ENCODE peak calls at places on chromosomes 13 and 19, in four cellular contexts. V is neural crest cell, K is RWPE1, J is nephron progenitor cell. B is an unnamed sample.

GRCh38 chr13:77319536-77319935 is 7.4 kb downstream of the MYCBP2 start:
- DNase-seq in V (no peak), K (no peak), J (no peak), B (no peak)

GRCh38 chr13:29771247-29771646 is 79.2 kb downstream of the UBL3 start:
- DNase-seq in V (no peak), K (no peak), J (no peak), B (no peak)

GRCh38 chr19:49421039-49421877 is 2.0 kb downstream of the PTH2 start:
- DNase-seq in V (peak), K (peak), J (peak), B (peak)

GRCh38 chr13:52882803-52883202 is 34.4 kb upstream of the PCDH8 start:
- DNase-seq in V (no peak), K (no peak), J (peak), B (no peak)

GRCh38 chr13:87052731-87053130 is 618.4 kb upstream of the SLITRK5 start:
- DNase-seq in V (no peak), K (no peak), J (no peak), B (no peak)

GRCh38 chr13:30905932-30906383 is at the start of gene MEDAG:
- DNase-seq in V (no peak), K (no peak), J (no peak), B (no peak)

GRCh38 chr19:44282846-44283245 is 22.0 kb downstream of the ZNF235 start:
- DNase-seq in V (no peak), K (peak), J (no peak), B (no peak)

GRCh38 chr13:112113355-112113754 is 46.4 kb downstream of the SOX1 start:
- DNase-seq in V (no peak), K (no peak), J (no peak), B (no peak)

GRCh38 chr13:50375792-50376191 is 360.5 kb downstream of the KCNRG start:
- DNase-seq in V (no peak), K (no peak), J (no peak), B (no peak)

GRCh38 chr13:42740753-42741152 is 40.6 kb upstream of the FAM216B start:
- DNase-seq in V (no peak), K (no peak), J (no peak), B (no peak)

GRCh38 chr19:48492925-48493717 is 18.5 kb downstream of the LMTK3 start:
- DNase-seq in V (peak), K (peak), J (peak), B (peak)

GRCh38 chr19:35776102-35776788 is 881 bp downstream of the ARHGAP33 start:
- DNase-seq in V (peak), K (no peak), J (no peak), B (no peak)

GRCh38 chr13:22700488-22700887 is 480.3 kb upstream of the SGCG start:
- DNase-seq in V (no peak), K (no peak), J (no peak), B (no peak)

GRCh38 chr19:15623711-15624318 is 8.8 kb downstream of the CYP4F8 start:
- DNase-seq in V (no peak), K (no peak), J (peak), B (no peak)

GRCh38 chr13:99086149-99086868 is 108.4 kb upstream of the DOCK9 start:
- DNase-seq in V (peak), K (peak), J (peak), B (peak)

GRCh38 chr19:14354445-14354844 is 26.8 kb upstream of the ADGRE5 start:
- DNase-seq in V (no peak), K (peak), J (no peak), B (no peak)

GRCh38 chr13:101217086-101217485 is 199.2 kb downstream of the NALCN start:
- DNase-seq in V (no peak), K (no peak), J (no peak), B (no peak)

GRCh38 chr13:91454666-91455065 is 56.2 kb downstream of the GPC5 start:
- DNase-seq in V (no peak), K (no peak), J (no peak), B (no peak)

GRCh38 chr19:10639836-10640235 is 14.3 kb upstream of the ILF3 start:
- DNase-seq in V (no peak), K (no peak), J (no peak), B (no peak)

GRCh38 chr13:99385161-99385560 is 78.0 kb upstream of the GPR183 start:
- DNase-seq in V (no peak), K (no peak), J (no peak), B (no peak)

DNA sequence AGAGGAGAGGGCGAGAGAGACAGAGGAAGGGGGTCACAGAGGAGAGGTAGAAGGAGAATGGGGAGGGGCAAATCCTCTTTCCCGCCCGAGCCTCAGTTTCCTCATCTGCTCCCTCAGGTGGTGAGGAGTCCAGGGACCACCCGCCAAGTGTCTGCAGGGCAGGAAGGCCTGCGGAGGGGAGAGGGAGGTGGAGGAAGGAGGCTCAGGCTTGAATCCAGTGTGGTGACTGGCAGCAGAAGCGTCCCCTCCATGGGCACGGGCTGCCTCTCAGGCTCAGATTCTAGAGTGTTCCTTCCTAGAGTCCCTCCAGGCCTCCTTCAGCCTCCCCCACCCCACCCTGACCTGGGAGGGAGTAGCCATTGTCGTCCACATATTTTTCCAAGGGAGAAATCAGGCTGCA is 16.5 kb upstream of the GARIN5A start:
- DNase-seq in V (no peak), K (no peak), J (no peak), B (no peak)
- TF ChIP-seq CTCF in V (no peak), K (no peak), J (no peak), B (no peak)

GRCh38 chr19:18021121-18021755 is 13.3 kb downstream of the ARRDC2 start:
- DNase-seq in V (no peak), K (peak), J (no peak), B (no peak)

GRCh38 chr19:18020212-18021067 is 12.5 kb downstream of the ARRDC2 start:
- DNase-seq in V (no peak), K (no peak), J (no peak), B (no peak)

GRCh38 chr19:18027151-18027550 is 19.2 kb downstream of the ARRDC2 start:
- DNase-seq in V (no peak), K (no peak), J (no peak), B (no peak)

GRCh38 chr19:18023596-18024212 is 15.7 kb downstream of the ARRDC2 start:
- DNase-seq in V (no peak), K (no peak), J (no peak), B (peak)
- TF ChIP-seq CTCF in V (no peak), K (no peak), J (no peak), B (no peak)

GRCh38 chr13:26255717-26256277 is 1.9 kb downstream of the CDK8 start:
- DNase-seq in V (no peak), K (peak), J (no peak), B (no peak)
- TF ChIP-seq CTCF in V (peak), K (peak), J (peak), B (peak)

DNA sequence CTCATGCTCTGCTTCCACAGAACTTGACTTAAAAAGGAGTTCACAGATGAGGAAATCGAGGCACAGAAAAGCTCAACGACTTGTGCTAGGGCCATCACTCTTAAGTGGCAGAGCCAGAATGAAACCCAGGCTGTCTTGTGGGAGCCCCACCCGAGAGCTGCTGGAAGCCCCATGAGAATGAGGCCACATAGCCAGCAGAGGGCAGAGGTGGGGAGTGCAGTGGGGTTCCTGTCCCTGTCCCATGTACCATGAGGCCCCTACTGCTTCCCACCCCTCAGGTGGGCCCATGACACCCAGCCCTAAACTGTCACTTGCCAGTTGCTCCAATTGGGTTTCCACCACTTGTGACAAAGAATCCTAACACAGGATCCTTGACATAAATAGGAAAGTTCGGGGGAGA is 175.9 kb downstream of the IRS2 start:
- DNase-seq in V (no peak), K (no peak), J (peak), B (peak)
- TF ChIP-seq CTCF in V (peak), K (no peak), J (no peak), B (no peak)

B was measured in endothelial cell.